ENCODE peak calls at places on chromosomes 12 and 14, in seven cellular contexts. P, H, L, D, X, O and B are unnamed samples.

GRCh38 chr12:42574879-42575278 is 14.7 kb downstream of the PRICKLE1 start:
- DNase-seq in O (no peak), P (no peak), X (no peak), D (no peak), H (no peak), L (no peak), B (no peak)

GRCh38 chr12:93032748-93033147 is 103.7 kb upstream of the EEA1 start:
- DNase-seq in X (no peak), O (no peak), P (no peak), D (no peak), H (no peak), L (no peak), B (no peak)

GRCh38 chr12:84077692-84078091 is 834.9 kb downstream of the SLC6A15 start:
- DNase-seq in X (no peak), P (no peak), H (no peak), O (no peak), L (no peak), D (no peak), B (no peak)

GRCh38 chr14:103628221-103628683 is 759 bp upstream of the KLC1 start:
- DNase-seq in H (peak; percentile 85), L (peak; percentile 92), P (peak; percentile 55), D (peak; percentile 41), X (peak; percentile 84), O (peak; percentile 65), B (no peak)

GRCh38 chr14:70188608-70189540 is at the start of gene SLC8A3:
- DNase-seq in P (peak; percentile 74), D (peak; percentile 51), O (no peak), L (peak; percentile 76), X (no peak), H (no peak), B (no peak)

GRCh38 chr14:101359221-101360044 is 201.9 kb upstream of the DIO3 start:
- DNase-seq in D (no peak), X (no peak), L (peak; percentile 57), H (peak; percentile 47), O (no peak), P (no peak), B (no peak)

GRCh38 chr12:38465020-38465419 is 148.4 kb downstream of the ALG10B start:
- DNase-seq in O (no peak), D (no peak), P (no peak), L (no peak), X (no peak), H (no peak), B (no peak)

GRCh38 chr12:109196332-109196731 is 79.9 kb downstream of the ACACB start:
- DNase-seq in O (no peak), H (no peak), L (no peak), P (no peak), D (no peak), X (no peak), B (no peak)

GRCh38 chr14:57987596-57988300 is 121.9 kb upstream of the SLC35F4 start:
- DNase-seq in X (no peak), L (no peak), H (no peak), P (no peak), D (no peak), O (no peak), B (no peak)

GRCh38 chr12:104570174-104570907 is 113.6 kb downstream of the CHST11 start:
- DNase-seq in D (no peak), O (no peak), L (no peak), P (no peak), H (no peak), X (no peak), B (no peak)

GRCh38 chr12:51320695-51321320 is 3.2 kb downstream of the BIN2 start:
- DNase-seq in X (no peak), H (peak; percentile 46), O (no peak), D (no peak), L (no peak), P (no peak), B (no peak)

GRCh38 chr14:76855066-76855465 is 28.9 kb downstream of the LRRC74A start:
- DNase-seq in H (no peak), O (no peak), X (no peak), P (no peak), L (no peak), D (no peak), B (no peak)

GRCh38 chr12:1171657-1172056 is 180.6 kb downstream of the ERC1 start:
- DNase-seq in P (no peak), L (no peak), D (no peak), O (no peak), H (no peak), X (no peak), B (no peak)

GRCh38 chr12:52084491-52085231 is 5.2 kb downstream of the SMIM41 start:
- DNase-seq in X (no peak), O (no peak), H (no peak), D (no peak), L (peak; percentile 36), P (no peak), B (no peak)

GRCh38 chr14:80862983-80863382 is 78.6 kb downstream of the CEP128 start:
- DNase-seq in L (no peak), P (no peak), H (no peak), D (no peak), X (no peak), O (no peak), B (no peak)
- TF ChIP-seq CTCF in L (no peak), P (no peak), H (no peak), D (no peak), X (no peak), O (no peak), B (peak; percentile 85)

GRCh38 chr14:95979339-95980042 is 59.7 kb upstream of the C14orf132 start:
- DNase-seq in D (no peak), L (no peak), P (no peak), H (no peak), X (no peak), O (no peak), B (no peak)
- TF ChIP-seq CTCF in D (peak; percentile 37), L (no peak), P (no peak), H (no peak), X (no peak), O (no peak), B (peak; percentile 48)

DNA sequence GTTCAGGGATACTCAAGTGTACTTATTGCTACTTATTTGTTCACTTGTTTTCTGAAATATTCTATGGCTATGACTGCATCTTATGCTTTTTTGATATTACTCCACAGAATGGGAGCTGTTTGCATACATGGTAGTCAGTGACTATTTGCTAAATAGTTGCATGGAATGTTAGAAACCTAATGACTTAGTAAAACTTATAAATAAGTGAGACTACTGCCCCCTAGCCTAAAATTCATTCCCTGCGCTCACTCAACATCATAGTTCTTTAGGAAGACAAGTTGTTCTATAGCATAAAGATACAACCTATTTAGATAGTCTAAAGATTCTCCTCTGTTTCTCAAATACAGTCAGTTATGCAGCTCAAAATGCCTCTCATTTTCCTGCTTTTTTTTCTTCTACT is 305.5 kb downstream of the CEP128 start:
- DNase-seq in D (no peak), H (no peak), X (no peak), P (no peak), L (no peak), O (no peak), B (no peak)
- TF ChIP-seq CTCF in D (peak; percentile 40), H (no peak), X (no peak), P (no peak), L (no peak), O (no peak), B (peak; percentile 73)

GRCh38 chr12:113818833-113819232 is 147.3 kb downstream of the RBM19 start:
- DNase-seq in X (no peak), L (no peak), O (no peak), H (no peak), P (no peak), D (peak; percentile 16), B (no peak)
- TF ChIP-seq CTCF in X (no peak), L (no peak), O (no peak), H (no peak), P (no peak), D (peak; percentile 66), B (peak; percentile 63)

GRCh38 chr14:68759912-68760311 is 33.0 kb downstream of the ZFP36L1 start:
- DNase-seq in O (no peak), H (no peak), P (no peak), X (no peak), D (no peak), L (no peak), B (no peak)

GRCh38 chr14:68760771-68761170 is 32.1 kb downstream of the ZFP36L1 start:
- DNase-seq in X (no peak), L (no peak), H (no peak), O (no peak), D (no peak), P (no peak), B (no peak)

GRCh38 chr14:68761391-68761790 is 31.5 kb downstream of the ZFP36L1 start:
- DNase-seq in D (no peak), P (no peak), H (no peak), L (no peak), X (no peak), O (no peak), B (no peak)

GRCh38 chr14:68766299-68767247 is 26.3 kb downstream of the ZFP36L1 start:
- DNase-seq in D (no peak), L (no peak), H (no peak), P (no peak), X (no peak), O (no peak), B (no peak)

GRCh38 chr14:68762944-68763831 is 29.7 kb downstream of the ZFP36L1 start:
- DNase-seq in L (peak; percentile 83), X (peak; percentile 54), O (peak; percentile 83), D (peak; percentile 30), H (no peak), P (no peak), B (no peak)
- TF ChIP-seq CTCF in L (no peak), X (no peak), O (no peak), D (no peak), H (no peak), P (no peak), B (no peak)